ENCODE peak calls at places on chromosomes 16 and 17, in four cellular contexts. Y is heart left ventricle, Z is uterus, O is epithelial cell of esophagus. V is an unnamed sample.

GRCh38 chr17:73090396-73091202 is 1.9 kb downstream of the SLC39A11 start:
- DNase-seq in O (no peak), Y (no peak), Z (no peak), V (no peak)

GRCh38 chr17:18156976-18157280 is 26.7 kb upstream of the ALKBH5 start:
- DNase-seq in O (no peak), Z (no peak), Y (no peak), V (no peak)

GRCh38 chr16:5442054-5442453 is 344.5 kb upstream of the EEF2KMT start:
- DNase-seq in Z (no peak), O (no peak), Y (no peak), V (no peak)

GRCh38 chr17:77619326-77619725 is 339.2 kb upstream of the TNRC6C start:
- DNase-seq in O (no peak), Z (no peak), Y (no peak), V (no peak)

GRCh38 chr16:77585379-77585778 is 136.9 kb upstream of the NUDT7 start:
- DNase-seq in O (peak; percentile 2), Y (no peak), Z (no peak), V (peak; percentile 44)

GRCh38 chr17:79125503-79125902 is 50.9 kb downstream of the ENGASE start:
- DNase-seq in O (no peak), Y (no peak), Z (no peak), V (no peak)

GRCh38 chr17:39665642-39666221 is 583 bp downstream of the TCAP start:
- DNase-seq in O (peak; percentile 18), Z (no peak), Y (peak; percentile 64), V (no peak)

GRCh38 chr16:13414154-13414553 is 505.8 kb upstream of the ERCC4 start:
- DNase-seq in Z (no peak), O (no peak), Y (no peak), V (no peak)

GRCh38 chr17:42773290-42774035 is at the start of gene VPS25:
- DNase-seq in Y (peak; percentile 84), O (peak; percentile 87), Z (peak; percentile 83), V (peak; percentile 92)

GRCh38 chr16:366476-366875 is 3.9 kb downstream of the MRPL28 start:
- DNase-seq in Y (no peak), Z (no peak), O (no peak), V (no peak)

GRCh38 chr17:42653179-42654124 is 5.6 kb upstream of the TUBG2 start:
- DNase-seq in O (no peak), Y (peak; percentile 72), Z (peak; percentile 80), V (peak; percentile 73)

GRCh38 chr17:45139533-45139920 is 4.0 kb downstream of the ACBD4 start:
- DNase-seq in O (no peak), Z (no peak), Y (no peak), V (no peak)

GRCh38 chr16:57611184-57611583 is 17.2 kb upstream of the ADGRG1 start:
- DNase-seq in Z (no peak), O (peak; percentile 68), Y (no peak), V (peak; percentile 70)

GRCh38 chr16:50390914-50391700 is 22.3 kb upstream of the BRD7 start:
- DNase-seq in Z (no peak), O (no peak), Y (no peak), V (no peak)

GRCh38 chr16:88062341-88062861 is 111.2 kb downstream of the BANP start:
- DNase-seq in O (no peak), Y (peak; percentile 76), Z (peak; percentile 56), V (peak; percentile 84)

GRCh38 chr17:36825113-36825955 is 111.9 kb upstream of the LHX1 start:
- DNase-seq in Y (no peak), O (no peak), Z (no peak), V (no peak)

GRCh38 chr17:13140750-13141149 is 122.9 kb upstream of the ELAC2 start:
- DNase-seq in O (no peak), Z (no peak), Y (no peak), V (no peak)

GRCh38 chr16:72473631-72474030 is 301.7 kb upstream of the PMFBP1 start:
- DNase-seq in Z (no peak), O (no peak), Y (no peak), V (no peak)

GRCh38 chr17:41231731-41232130 is 518 bp upstream of the KRTAP9-3 start:
- DNase-seq in Z (no peak), Y (no peak), O (peak; percentile 7), V (no peak)

GRCh38 chr16:24731722-24732419 is 2.4 kb downstream of the TNRC6A start:
- DNase-seq in Y (peak; percentile 81), O (no peak), Z (no peak), V (no peak)
- H3K4me3 ChIP-seq in Y (peak overlapping the region; percentile 90), O (peak overlapping the region; percentile 90), Z (peak overlapping the region; percentile 96), V (no peak overlapping the region)

GRCh38 chr17:76519667-76520066 is 17.8 kb downstream of the CYGB start:
- DNase-seq in Z (no peak), O (no peak), Y (no peak), V (no peak)

GRCh38 chr17:76519048-76519614 is 17.9 kb upstream of the RHBDF2 start:
- DNase-seq in Z (no peak), O (no peak), Y (no peak), V (no peak)

GRCh38 chr17:76515291-76515949 is 14.2 kb upstream of the RHBDF2 start:
- DNase-seq in O (peak; percentile 63), Y (peak; percentile 85), Z (peak; percentile 85), V (peak; percentile 96)

GRCh38 chr17:76521262-76521661 is 16.2 kb downstream of the CYGB start:
- DNase-seq in Y (no peak), Z (no peak), O (no peak), V (no peak)

DNA sequence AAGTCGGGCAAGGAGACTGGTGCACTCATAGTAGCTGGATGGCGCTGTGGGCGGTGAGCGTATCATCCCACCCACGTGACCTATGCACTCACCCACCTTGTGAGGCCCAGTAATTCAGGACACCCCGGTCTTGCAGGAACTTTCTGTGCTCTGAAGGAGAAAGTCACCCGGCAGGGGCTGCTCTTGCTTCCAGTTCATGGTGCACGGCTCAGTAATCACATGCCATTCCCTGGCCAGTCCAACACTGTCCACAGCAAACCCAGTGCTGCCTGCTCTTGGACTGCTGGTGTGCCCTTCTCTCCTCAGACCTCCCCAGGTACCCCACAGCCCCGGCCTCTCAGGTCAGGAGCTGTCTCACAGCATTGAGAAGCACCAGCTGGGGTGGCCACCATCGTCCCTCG is 16.4 kb upstream of the RHBDF2 start:
- DNase-seq in Z (no peak), Y (no peak), O (no peak), V (no peak)
- TF ChIP-seq CTCF in Z (no peak), Y (no peak), O (no peak), V (no peak)

DNA sequence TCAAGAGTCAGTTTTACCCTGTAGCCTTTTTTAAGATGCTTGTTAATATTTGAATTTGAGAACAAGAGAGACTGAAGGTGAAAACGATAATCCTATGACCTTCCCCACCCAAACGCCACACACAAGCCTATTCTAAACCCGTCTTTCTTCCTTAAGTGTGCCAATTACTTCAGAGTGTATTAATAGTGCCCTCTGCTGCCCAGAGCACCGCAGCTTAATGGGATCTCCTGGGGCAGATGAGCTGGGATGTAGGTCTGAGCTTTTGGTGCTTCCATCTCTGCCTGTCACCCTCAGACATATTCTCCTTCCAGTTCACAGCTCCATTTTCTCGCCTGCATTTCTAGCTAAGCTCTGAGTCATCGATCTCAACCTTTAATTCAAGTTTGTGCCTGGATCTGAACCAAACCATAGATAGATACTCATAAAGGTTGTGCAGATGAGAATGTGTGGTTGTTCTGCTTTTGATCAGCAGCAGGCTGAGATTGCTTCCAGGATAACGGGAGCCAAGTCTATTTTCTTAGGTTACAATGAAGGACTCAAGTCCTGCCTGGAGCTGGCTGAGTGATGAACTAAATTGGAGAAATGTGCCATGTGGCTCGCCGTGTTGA is 46.4 kb upstream of the CDH13 start:
- DNase-seq in Y (no peak), O (peak; percentile 49), Z (no peak), V (peak; percentile 18)
- H3K4me3 ChIP-seq in Y (no peak overlapping the region), O (no peak overlapping the region), Z (no peak overlapping the region), V (no peak overlapping the region)

GRCh38 chr17:80970762-80971703 is 20.6 kb upstream of the CHMP6 start:
- DNase-seq in O (no peak), Y (no peak), Z (no peak), V (no peak)
- TF ChIP-seq CTCF in O (no peak), Y (peak; percentile 1), Z (no peak), V (no peak)

GRCh38 chr16:2828876-2829430 is 1.1 kb upstream of the ZG16B start:
- DNase-seq in O (no peak), Z (no peak), Y (no peak), V (no peak)

GRCh38 chr16:2828521-2828840 is 1.6 kb upstream of the ZG16B start:
- DNase-seq in Z (no peak), Y (no peak), O (no peak), V (no peak)

GRCh38 chr16:2830355-2830695 is 222 bp downstream of the ZG16B start:
- DNase-seq in Z (no peak), Y (no peak), O (no peak), V (no peak)

GRCh38 chr16:2829501-2830354 is at the start of gene ZG16B:
- DNase-seq in O (peak; percentile 18), Z (no peak), Y (no peak), V (no peak)

DNA sequence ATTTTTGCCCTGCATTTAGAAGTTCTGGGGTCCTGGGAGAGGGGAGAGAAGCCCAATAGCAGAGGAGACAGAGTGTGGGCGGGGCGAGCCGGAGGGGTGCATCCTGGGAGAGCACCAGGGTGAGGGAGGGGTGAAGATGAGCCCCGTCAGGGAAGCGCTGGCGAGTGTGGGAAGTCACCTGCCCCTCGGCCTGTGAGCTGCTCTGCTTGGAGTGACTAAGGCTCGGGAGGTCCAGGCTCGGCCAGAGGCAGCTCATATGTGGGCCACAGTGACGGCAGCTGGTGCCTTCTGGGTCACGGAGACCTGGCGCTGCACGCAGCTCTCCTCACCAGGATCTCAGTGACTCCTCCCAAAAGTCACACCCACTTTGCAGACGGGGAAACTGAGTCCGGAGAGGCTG is 1.1 kb downstream of the ZG16B start:
- DNase-seq in Z (no peak), O (no peak), Y (no peak), V (no peak)
- H3K4me3 ChIP-seq in Z (no peak overlapping the region), O (no peak overlapping the region), Y (no peak overlapping the region), V (no peak overlapping the region)

GRCh38 chr17:4586043-4586442 is 1.7 kb downstream of the SMTNL2 start:
- DNase-seq in Z (no peak), Y (no peak), O (no peak), V (no peak)

GRCh38 chr17:4583796-4584124 is 569 bp upstream of the SMTNL2 start:
- DNase-seq in O (no peak), Y (peak; percentile 63), Z (no peak), V (peak; percentile 25)

GRCh38 chr17:4585203-4585939 is 1.0 kb downstream of the SMTNL2 start:
- DNase-seq in O (no peak), Z (no peak), Y (no peak), V (no peak)

GRCh38 chr17:4584125-4584834 is at the start of gene SMTNL2:
- DNase-seq in Z (peak; percentile 55), O (no peak), Y (peak; percentile 81), V (no peak)

GRCh38 chr17:4584835-4585187 is 482 bp downstream of the SMTNL2 start:
- DNase-seq in O (no peak), Y (no peak), Z (no peak), V (no peak)
- TF ChIP-seq CTCF in O (no peak), Y (no peak), Z (no peak), V (no peak)

GRCh38 chr16:29898135-29898534 is 1.2 kb downstream of the SEZ6L2 start:
- DNase-seq in O (no peak), Z (no peak), Y (no peak), V (no peak)

GRCh38 chr16:29899516-29900101 is at the start of gene SEZ6L2:
- DNase-seq in Y (no peak), O (peak; percentile 96), Z (no peak), V (peak; percentile 95)

GRCh38 chr16:29897333-29897732 is 2.0 kb downstream of the SEZ6L2 start:
- DNase-seq in Z (no peak), O (no peak), Y (no peak), V (no peak)

GRCh38 chr16:29900102-29900887 is at the start of gene ASPHD1:
- DNase-seq in O (peak; percentile 83), Z (peak; percentile 76), Y (peak; percentile 71), V (peak; percentile 88)

GRCh38 chr16:29898786-29899515 is 399 bp downstream of the SEZ6L2 start:
- DNase-seq in Z (no peak), O (no peak), Y (no peak), V (no peak)
- H3K4me3 ChIP-seq in Z (no peak overlapping the region), O (peak overlapping the region; percentile 68), Y (peak overlapping the region; percentile 58), V (peak overlapping the region; percentile 67)

V was measured in cardiac fibroblast.